ENCODE peak calls at places on chromosomes 1 and 21, in four cellular contexts. One of them, this sample, is unnamed. For H3K36me3, the result is how much of the 10 kb centered on the place peaks cover.

GRCh38 chr1:32695098-32695904 is 7.3 kb downstream of the SYNC start:
- DNase-seq in cardiac muscle cell: peak
- DNase-seq in mammary epithelial cell: peak
- DNase-seq in left ventricle myocardium inferior: peak
- DNase-seq in this sample: no peak

GRCh38 chr1:113871597-113872113 is at the start of gene PTPN22:
- DNase-seq in mammary epithelial cell: peak
- DNase-seq in cardiac muscle cell: peak
- DNase-seq in left ventricle myocardium inferior: no peak
- DNase-seq in this sample: peak

GRCh38 chr1:16921391-16922185 is at the start of gene CROCC:
- DNase-seq in cardiac muscle cell: peak
- DNase-seq in left ventricle myocardium inferior: peak
- DNase-seq in mammary epithelial cell: no peak
- DNase-seq in this sample: peak

GRCh38 chr1:43430831-43431230 is 22.9 kb downstream of the HYI start:
- DNase-seq in cardiac muscle cell: no peak
- DNase-seq in mammary epithelial cell: no peak
- DNase-seq in left ventricle myocardium inferior: no peak
- DNase-seq in this sample: no peak

GRCh38 chr1:236421022-236421421 is 26.9 kb downstream of the EDARADD start:
- DNase-seq in left ventricle myocardium inferior: no peak
- DNase-seq in mammary epithelial cell: peak
- DNase-seq in cardiac muscle cell: peak
- DNase-seq in this sample: no peak

GRCh38 chr1:183945432-183946308 is 91.9 kb downstream of the COLGALT2 start:
- DNase-seq in left ventricle myocardium inferior: no peak
- DNase-seq in cardiac muscle cell: peak
- DNase-seq in mammary epithelial cell: no peak
- DNase-seq in this sample: no peak

GRCh38 chr1:19974822-19975416 is 4.5 kb downstream of the PLA2G2A start:
- DNase-seq in cardiac muscle cell: peak
- DNase-seq in left ventricle myocardium inferior: peak
- DNase-seq in mammary epithelial cell: peak
- DNase-seq in this sample: no peak

GRCh38 chr1:48495166-48495565 is 23.2 kb upstream of the SPATA6 start:
- DNase-seq in cardiac muscle cell: no peak
- DNase-seq in left ventricle myocardium inferior: no peak
- DNase-seq in mammary epithelial cell: peak
- DNase-seq in this sample: no peak

GRCh38 chr1:65921461-65921860 is 128.8 kb downstream of the PDE4B start:
- DNase-seq in cardiac muscle cell: no peak
- DNase-seq in left ventricle myocardium inferior: no peak
- DNase-seq in mammary epithelial cell: no peak
- DNase-seq in this sample: no peak

GRCh38 chr21:39613029-39613934 is 542 bp downstream of the B3GALT5 start:
- DNase-seq in mammary epithelial cell: no peak
- DNase-seq in cardiac muscle cell: no peak
- DNase-seq in left ventricle myocardium inferior: no peak
- DNase-seq in this sample: no peak

GRCh38 chr1:10185759-10186158 is 24.6 kb upstream of the KIF1B start:
- DNase-seq in left ventricle myocardium inferior: no peak
- DNase-seq in cardiac muscle cell: no peak
- DNase-seq in mammary epithelial cell: no peak
- DNase-seq in this sample: no peak

GRCh38 chr1:238916828-238917227 is 469.5 kb upstream of the CHRM3 start:
- DNase-seq in cardiac muscle cell: no peak
- DNase-seq in left ventricle myocardium inferior: no peak
- DNase-seq in mammary epithelial cell: peak
- DNase-seq in this sample: no peak

GRCh38 chr1:54738244-54738643 is 22.6 kb downstream of the TTC4 start:
- DNase-seq in cardiac muscle cell: peak
- DNase-seq in left ventricle myocardium inferior: no peak
- DNase-seq in mammary epithelial cell: no peak
- DNase-seq in this sample: no peak

GRCh38 chr1:181033799-181034391 is at the start of gene MR1:
- DNase-seq in mammary epithelial cell: peak
- DNase-seq in left ventricle myocardium inferior: no peak
- DNase-seq in cardiac muscle cell: peak
- DNase-seq in this sample: peak

GRCh38 chr1:159076753-159077656 is at the start of gene AIM2:
- DNase-seq in cardiac muscle cell: no peak
- DNase-seq in left ventricle myocardium inferior: no peak
- DNase-seq in mammary epithelial cell: no peak
- DNase-seq in this sample: peak

GRCh38 chr1:212288614-212289013 is 3.4 kb downstream of the PPP2R5A start:
- DNase-seq in mammary epithelial cell: peak
- DNase-seq in left ventricle myocardium inferior: no peak
- DNase-seq in cardiac muscle cell: peak
- DNase-seq in this sample: no peak

GRCh38 chr21:35438643-35439404 is 389.7 kb upstream of the RUNX1 start:
- DNase-seq in left ventricle myocardium inferior: no peak
- DNase-seq in cardiac muscle cell: peak
- DNase-seq in mammary epithelial cell: peak
- DNase-seq in this sample: no peak

GRCh38 chr1:234731371-234732085 is 121.5 kb upstream of the IRF2BP2 start:
- DNase-seq in mammary epithelial cell: peak
- DNase-seq in cardiac muscle cell: no peak
- DNase-seq in left ventricle myocardium inferior: no peak
- DNase-seq in this sample: no peak

GRCh38 chr1:19477284-19478240 is 7.8 kb downstream of the CAPZB start:
- DNase-seq in cardiac muscle cell: no peak
- DNase-seq in left ventricle myocardium inferior: no peak
- DNase-seq in mammary epithelial cell: no peak
- DNase-seq in this sample: peak

GRCh38 chr1:229845410-229846138 is 219.5 kb downstream of the URB2 start:
- DNase-seq in cardiac muscle cell: no peak
- DNase-seq in mammary epithelial cell: no peak
- DNase-seq in left ventricle myocardium inferior: no peak
- DNase-seq in this sample: no peak

GRCh38 chr1:35640380-35641232 is 720 bp downstream of the PSMB2 start:
- DNase-seq in cardiac muscle cell: no peak
- DNase-seq in mammary epithelial cell: no peak
- DNase-seq in left ventricle myocardium inferior: no peak
- DNase-seq in this sample: no peak

GRCh38 chr1:58881471-58881994 is 97.7 kb upstream of the JUN start:
- DNase-seq in left ventricle myocardium inferior: no peak
- DNase-seq in cardiac muscle cell: peak
- DNase-seq in mammary epithelial cell: peak
- DNase-seq in this sample: no peak

GRCh38 chr1:89673251-89673650 is 40.3 kb downstream of the LRRC8C start:
- DNase-seq in left ventricle myocardium inferior: no peak
- DNase-seq in mammary epithelial cell: no peak
- DNase-seq in cardiac muscle cell: no peak
- DNase-seq in this sample: no peak

GRCh38 chr21:25573409-25574206 is 33.7 kb downstream of the MRPL39 start:
- DNase-seq in mammary epithelial cell: peak
- DNase-seq in left ventricle myocardium inferior: no peak
- DNase-seq in cardiac muscle cell: peak
- DNase-seq in this sample: peak

GRCh38 chr1:204736861-204737260 is 51.3 kb upstream of the LRRN2 start:
- DNase-seq in left ventricle myocardium inferior: no peak
- DNase-seq in mammary epithelial cell: no peak
- DNase-seq in cardiac muscle cell: no peak
- DNase-seq in this sample: no peak

GRCh38 chr1:63821650-63822049 is 47.8 kb downstream of the ROR1 start:
- DNase-seq in mammary epithelial cell: peak
- DNase-seq in left ventricle myocardium inferior: no peak
- DNase-seq in cardiac muscle cell: peak
- DNase-seq in this sample: no peak

GRCh38 chr21:44831227-44831626 is 13.4 kb upstream of the SUMO3 start:
- DNase-seq in cardiac muscle cell: no peak
- DNase-seq in left ventricle myocardium inferior: no peak
- DNase-seq in mammary epithelial cell: no peak
- DNase-seq in this sample: no peak

GRCh38 chr1:174068000-174068399 is 45.8 kb upstream of the RC3H1 start:
- DNase-seq in mammary epithelial cell: peak
- DNase-seq in cardiac muscle cell: no peak
- DNase-seq in left ventricle myocardium inferior: no peak
- DNase-seq in this sample: no peak

GRCh38 chr1:179142889-179143299 is 61.0 kb downstream of the TOR3A start:
- DNase-seq in cardiac muscle cell: peak
- DNase-seq in mammary epithelial cell: peak
- DNase-seq in left ventricle myocardium inferior: no peak
- DNase-seq in this sample: no peak

GRCh38 chr1:168136709-168137514 is at the start of gene GPR161:
- DNase-seq in mammary epithelial cell: peak
- DNase-seq in cardiac muscle cell: peak
- DNase-seq in left ventricle myocardium inferior: peak
- DNase-seq in this sample: no peak

GRCh38 chr1:184078564-184079107 is 27.1 kb downstream of the TSEN15 start:
- DNase-seq in left ventricle myocardium inferior: no peak
- DNase-seq in cardiac muscle cell: peak
- DNase-seq in mammary epithelial cell: no peak
- DNase-seq in this sample: no peak

GRCh38 chr1:35449334-35450008 is 107.7 kb downstream of the KIAA0319L start:
- DNase-seq in cardiac muscle cell: peak
- DNase-seq in mammary epithelial cell: peak
- DNase-seq in left ventricle myocardium inferior: no peak
- DNase-seq in this sample: no peak

GRCh38 chr1:246121533-246121932 is 385.5 kb downstream of the SMYD3 start:
- DNase-seq in mammary epithelial cell: no peak
- DNase-seq in left ventricle myocardium inferior: no peak
- DNase-seq in cardiac muscle cell: peak
- DNase-seq in this sample: no peak

GRCh38 chr1:155569988-155570592 is 7.5 kb upstream of the ASH1L start:
- DNase-seq in left ventricle myocardium inferior: no peak
- DNase-seq in mammary epithelial cell: peak
- DNase-seq in cardiac muscle cell: peak
- DNase-seq in this sample: no peak

GRCh38 chr1:94884101-94884875 is 42.6 kb downstream of the CNN3 start:
- DNase-seq in mammary epithelial cell: peak
- DNase-seq in left ventricle myocardium inferior: no peak
- DNase-seq in cardiac muscle cell: peak
- DNase-seq in this sample: no peak

GRCh38 chr1:94883688-94884087 is 43.2 kb downstream of the CNN3 start:
- DNase-seq in left ventricle myocardium inferior: no peak
- DNase-seq in cardiac muscle cell: peak
- DNase-seq in mammary epithelial cell: no peak
- DNase-seq in this sample: peak

GRCh38 chr1:94888201-94888600 is 38.7 kb downstream of the CNN3 start:
- DNase-seq in left ventricle myocardium inferior: no peak
- DNase-seq in cardiac muscle cell: no peak
- DNase-seq in mammary epithelial cell: no peak
- DNase-seq in this sample: no peak

GRCh38 chr1:94887603-94888171 is 39.2 kb downstream of the CNN3 start:
- DNase-seq in mammary epithelial cell: no peak
- DNase-seq in cardiac muscle cell: no peak
- DNase-seq in left ventricle myocardium inferior: no peak
- DNase-seq in this sample: no peak

DNA sequence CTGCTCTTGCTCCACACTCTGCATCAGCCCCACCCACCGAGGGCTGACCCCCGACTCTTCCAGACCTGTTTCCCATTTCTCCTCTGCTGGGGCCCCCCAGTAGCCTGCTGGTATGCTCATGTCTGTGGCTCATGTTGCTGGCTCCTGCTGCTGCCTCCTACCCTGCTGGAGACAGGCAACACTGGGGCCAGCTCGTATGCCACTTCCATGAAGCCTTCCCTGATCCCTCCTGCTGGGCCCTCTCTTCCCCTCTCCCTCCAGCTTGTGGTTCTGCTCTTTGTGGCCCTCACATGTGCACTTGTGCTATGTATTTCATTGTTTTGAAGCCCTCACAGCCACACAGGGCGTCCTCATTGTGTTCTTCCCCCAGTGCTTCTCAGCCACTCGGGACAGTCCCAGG is 40.5 kb downstream of the CNN3 start:
- DNase-seq in cardiac muscle cell: no peak
- DNase-seq in left ventricle myocardium inferior: no peak
- DNase-seq in mammary epithelial cell: no peak
- DNase-seq in this sample: no peak
- H3K27ac ChIP-seq in cardiac muscle cell: no peak
- H3K27ac ChIP-seq in left ventricle myocardium inferior: no peak
- H3K27ac ChIP-seq in mammary epithelial cell: no peak
- H3K27ac ChIP-seq in this sample: no peak

GRCh38 chr1:25546193-25546592 is 2.8 kb downstream of the LDLRAP1 start:
- DNase-seq in left ventricle myocardium inferior: no peak
- DNase-seq in mammary epithelial cell: no peak
- DNase-seq in cardiac muscle cell: no peak
- DNase-seq in this sample: no peak

GRCh38 chr1:25550155-25550506 is 6.7 kb downstream of the LDLRAP1 start:
- DNase-seq in mammary epithelial cell: peak
- DNase-seq in cardiac muscle cell: peak
- DNase-seq in left ventricle myocardium inferior: no peak
- DNase-seq in this sample: no peak

GRCh38 chr1:25550683-25551310 is 7.4 kb downstream of the LDLRAP1 start:
- DNase-seq in left ventricle myocardium inferior: no peak
- DNase-seq in cardiac muscle cell: peak
- DNase-seq in mammary epithelial cell: no peak
- DNase-seq in this sample: no peak

GRCh38 chr1:25548601-25549000 is 5.2 kb downstream of the LDLRAP1 start:
- DNase-seq in mammary epithelial cell: no peak
- DNase-seq in left ventricle myocardium inferior: no peak
- DNase-seq in cardiac muscle cell: no peak
- DNase-seq in this sample: no peak

GRCh38 chr1:25549273-25550154 is 6.1 kb downstream of the LDLRAP1 start:
- DNase-seq in mammary epithelial cell: peak
- DNase-seq in left ventricle myocardium inferior: peak
- DNase-seq in cardiac muscle cell: peak
- DNase-seq in this sample: peak
- H3K4me3 ChIP-seq in mammary epithelial cell: no peak
- H3K4me3 ChIP-seq in left ventricle myocardium inferior: peak
- H3K4me3 ChIP-seq in cardiac muscle cell: no peak
- H3K4me3 ChIP-seq in this sample: peak

GRCh38 chr1:23080885-23081284 is 61.6 kb downstream of the KDM1A start:
- DNase-seq in mammary epithelial cell: no peak
- DNase-seq in left ventricle myocardium inferior: no peak
- DNase-seq in cardiac muscle cell: no peak
- DNase-seq in this sample: no peak
- H3K36me3 ChIP-seq in mammary epithelial cell: under half
- H3K36me3 ChIP-seq in left ventricle myocardium inferior: half or more
- H3K36me3 ChIP-seq in cardiac muscle cell: half or more
- H3K36me3 ChIP-seq in this sample: under half

DNA sequence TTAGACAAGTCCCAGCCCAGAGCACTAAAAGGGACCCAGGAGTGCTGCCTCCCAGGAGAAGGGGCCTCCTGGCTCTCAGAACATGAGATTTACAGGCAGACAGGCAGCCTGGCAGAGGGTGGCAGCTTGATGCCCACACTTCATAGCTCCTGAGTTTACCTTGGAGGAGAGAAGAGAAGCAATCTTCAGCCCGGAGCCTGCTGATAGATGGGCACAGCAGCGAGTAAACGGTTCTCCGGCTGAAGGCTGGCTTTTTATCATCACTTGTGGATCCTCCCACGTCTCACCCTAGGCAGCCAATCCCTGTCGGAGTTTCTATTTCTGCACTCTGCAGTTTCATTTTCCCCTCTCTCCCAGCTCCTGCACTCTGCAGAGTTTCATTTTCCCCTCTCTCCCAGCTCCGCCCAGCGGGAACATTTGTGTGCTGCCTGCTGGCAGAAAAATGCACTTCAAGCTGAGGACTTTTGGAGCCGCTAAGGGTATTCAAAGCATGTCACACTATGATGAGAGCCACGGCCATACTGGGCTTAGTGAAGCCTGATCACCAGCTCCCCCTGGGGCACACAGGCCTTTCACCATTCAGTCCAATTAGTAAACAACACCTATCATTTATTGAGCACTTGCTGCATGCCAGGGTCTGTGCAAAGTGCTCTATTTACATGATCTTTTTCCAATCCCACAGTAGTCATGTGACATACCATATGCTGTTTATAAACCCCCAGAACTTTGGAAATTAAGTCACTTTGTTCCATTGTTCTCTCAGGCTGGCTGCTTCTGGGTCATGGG is at the start of gene IFI6:
- DNase-seq in left ventricle myocardium inferior: peak
- DNase-seq in mammary epithelial cell: peak
- DNase-seq in cardiac muscle cell: peak
- DNase-seq in this sample: peak
- H3K27ac ChIP-seq in left ventricle myocardium inferior: peak
- H3K27ac ChIP-seq in mammary epithelial cell: no peak
- H3K27ac ChIP-seq in cardiac muscle cell: peak
- H3K27ac ChIP-seq in this sample: peak

This sample was measured in CD8-positive, alpha-beta memory T cell.